ENCODE peak calls at places on chromosomes 6 and 20, in nine cellular contexts. C is HepG2, S is GM23338, J is H1, K is sigmoid colon, H is prostate gland, T is breast epithelium, W is stomach, R is endothelial cell of umbilical vein. D is an unnamed sample.

GRCh38 chr6:47111685-47112084 is 69.6 kb upstream of the ADGRF1 start:
- DNase-seq in C (peak; percentile 93), S (peak; percentile 51), J (no peak), K (no peak), H (no peak), T (no peak), W (no peak), R (peak; percentile 58), D (no peak)

GRCh38 chr20:57335392-57335791 is 5.8 kb downstream of the SPO11 start:
- DNase-seq in C (no peak), S (no peak), J (no peak), K (no peak), H (no peak), T (no peak), W (no peak), R (no peak), D (no peak)

GRCh38 chr6:163764565-163764964 is 350.0 kb downstream of the QKI start:
- DNase-seq in C (no peak), S (no peak), J (no peak), K (no peak), H (no peak), T (no peak), W (no peak), R (no peak), D (no peak)

GRCh38 chr6:55913213-55914195 is 38.1 kb upstream of the BMP5 start:
- DNase-seq in C (no peak), S (peak; percentile 45), J (peak; percentile 1), K (no peak), H (no peak), T (no peak), W (no peak), R (no peak), D (no peak)

GRCh38 chr6:24910850-24911712 is 24.7 kb downstream of the RIPOR2 start:
- DNase-seq in C (no peak), S (peak; percentile 83), J (no peak), K (peak; percentile 81), H (peak; percentile 63), T (no peak), W (peak; percentile 61), R (peak; percentile 23), D (no peak)

GRCh38 chr20:10306440-10307358 is 88.1 kb downstream of the SNAP25 start:
- DNase-seq in C (no peak), S (no peak), J (no peak), K (no peak), H (no peak), T (no peak), W (no peak), R (peak; percentile 68), D (peak; percentile 84)

GRCh38 chr6:62059898-62060297 is 226.1 kb downstream of the KHDRBS2 start:
- DNase-seq in C (no peak), S (no peak), J (no peak), K (no peak), H (no peak), T (no peak), W (no peak), R (no peak), D (no peak)

GRCh38 chr20:64149809-64150560 is 14.3 kb upstream of the MYT1 start:
- DNase-seq in C (no peak), S (no peak), J (no peak), K (peak; percentile 17), H (no peak), T (no peak), W (no peak), R (no peak), D (no peak)

GRCh38 chr20:47276251-47276650 is 80.2 kb downstream of the ZMYND8 start:
- DNase-seq in C (no peak), S (no peak), J (no peak), K (peak; percentile 64), H (no peak), T (no peak), W (no peak), R (no peak), D (no peak)

GRCh38 chr20:47273591-47274235 is 82.8 kb downstream of the ZMYND8 start:
- DNase-seq in C (no peak), S (no peak), J (no peak), K (no peak), H (no peak), T (no peak), W (no peak), R (no peak), D (no peak)

GRCh38 chr20:47274449-47275108 is 81.9 kb downstream of the ZMYND8 start:
- DNase-seq in C (peak; percentile 71), S (no peak), J (no peak), K (peak; percentile 14), H (no peak), T (no peak), W (no peak), R (peak; percentile 96), D (no peak)

GRCh38 chr20:47276856-47277541 is 79.5 kb downstream of the ZMYND8 start:
- DNase-seq in C (no peak), S (no peak), J (no peak), K (peak; percentile 76), H (no peak), T (peak; percentile 76), W (peak; percentile 39), R (peak; percentile 43), D (no peak)

GRCh38 chr20:47275548-47275947 is 81.0 kb downstream of the ZMYND8 start:
- DNase-seq in C (no peak), S (no peak), J (no peak), K (peak; percentile 11), H (no peak), T (no peak), W (no peak), R (no peak), D (no peak)
- H3K36me3 ChIP-seq in C (peaks cover 45% of the 10 kb centered on the region), S (peaks cover 29% of the 10 kb centered on the region), J (peaks cover 46% of the 10 kb centered on the region), K (no peaks in the 10 kb centered on the region), H (no peaks in the 10 kb centered on the region), T (no peaks in the 10 kb centered on the region), W (peaks cover 77% of the 10 kb centered on the region), R (peaks cover 14% of the 10 kb centered on the region), D (peaks cover 19% of the 10 kb centered on the region)

DNA sequence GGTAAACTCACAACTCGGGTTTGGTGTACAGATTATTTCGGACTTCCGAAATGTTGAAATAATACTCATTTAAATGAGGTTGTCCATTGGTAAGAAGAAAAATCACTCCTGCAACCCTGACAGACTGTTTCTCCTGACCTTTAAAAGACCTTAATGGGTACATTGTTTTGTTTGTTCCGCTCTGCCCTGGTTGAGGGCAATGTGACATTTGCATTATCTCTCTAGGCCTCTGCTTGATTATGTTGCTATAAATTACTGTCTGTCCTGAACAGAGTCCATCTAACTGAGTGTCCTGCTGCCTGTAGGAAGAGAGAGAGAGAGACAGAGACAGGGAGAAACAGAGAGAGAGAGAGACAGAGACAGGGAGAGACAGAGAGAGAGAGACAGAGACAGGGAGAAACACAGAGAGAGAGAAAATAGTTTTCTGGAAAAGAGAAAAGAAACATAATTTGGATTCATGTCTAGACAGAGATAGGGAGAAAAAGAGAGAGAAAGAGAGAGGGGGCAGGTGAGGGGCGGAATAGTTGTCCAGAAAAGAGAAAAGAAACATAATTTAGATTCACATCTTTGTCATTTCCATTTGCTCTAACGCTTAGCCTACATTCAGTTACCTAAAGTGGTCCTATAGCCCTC is 83.2 kb downstream of the SHLD1 start:
- DNase-seq in C (no peak), S (no peak), J (no peak), K (no peak), H (no peak), T (no peak), W (no peak), R (no peak), D (no peak)
- TF ChIP-seq POLR2AphosphoS5 in C (no peak), S (no peak), J (no peak), K (no peak), H (no peak), T (no peak), W (no peak), R (no peak), D (no peak)

GRCh38 chr6:42038163-42038562 is 12.2 kb upstream of the TAF8 start:
- DNase-seq in C (no peak), S (no peak), J (no peak), K (no peak), H (no peak), T (no peak), W (peak; percentile 2), R (no peak), D (no peak)

GRCh38 chr6:42041131-42042055 is 8.9 kb upstream of the TAF8 start:
- DNase-seq in C (no peak), S (no peak), J (no peak), K (peak; percentile 35), H (no peak), T (no peak), W (no peak), R (no peak), D (no peak)

GRCh38 chr6:42042108-42042507 is 8.2 kb upstream of the TAF8 start:
- DNase-seq in C (no peak), S (no peak), J (no peak), K (no peak), H (no peak), T (no peak), W (no peak), R (no peak), D (no peak)

GRCh38 chr6:42043787-42044475 is 6.4 kb upstream of the TAF8 start:
- DNase-seq in C (peak; percentile 88), S (peak; percentile 94), J (peak; percentile 66), K (peak; percentile 92), H (peak; percentile 81), T (peak; percentile 89), W (peak; percentile 85), R (peak; percentile 82), D (peak; percentile 64)

DNA sequence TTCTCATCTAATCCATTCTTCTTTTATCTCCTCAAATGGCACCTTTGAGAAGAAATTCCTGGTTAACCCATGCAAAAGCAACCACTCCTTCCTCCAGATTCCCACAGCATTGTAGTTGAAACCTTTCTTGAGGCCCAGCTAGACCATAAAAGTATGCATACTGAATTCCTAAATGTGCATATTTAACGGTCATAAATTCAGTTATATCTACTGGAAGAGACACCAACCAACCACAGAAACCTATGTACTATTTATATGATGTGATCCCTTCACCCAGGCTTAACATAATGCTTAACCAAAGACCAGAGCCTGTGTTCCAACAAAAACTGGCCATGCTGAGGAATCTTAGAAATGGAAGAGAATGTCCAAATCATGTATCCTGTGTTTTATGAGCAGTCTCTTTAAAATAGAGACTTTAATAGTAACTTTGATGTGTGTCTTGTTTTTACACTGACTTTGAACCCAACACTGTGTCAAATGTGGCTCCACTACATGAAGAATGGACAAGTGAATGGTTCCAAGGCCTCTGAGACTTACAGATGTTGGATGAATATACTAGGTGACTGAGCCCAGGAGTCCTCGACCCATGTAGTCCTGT is 11.4 kb upstream of the TAF8 start:
- DNase-seq in C (no peak), S (no peak), J (no peak), K (no peak), H (no peak), T (no peak), W (no peak), R (no peak), D (peak; percentile 24)
- H3K4me3 ChIP-seq in C (no peak overlapping the region), S (no peak overlapping the region), J (no peak overlapping the region), K (no peak overlapping the region), H (no peak overlapping the region), T (no peak overlapping the region), W (no peak overlapping the region), R (no peak overlapping the region), D (peak overlapping the region; percentile 17)

GRCh38 chr6:42690872-42691271 is 31.5 kb downstream of the PRPH2 start:
- DNase-seq in C (no peak), S (no peak), J (no peak), K (no peak), H (no peak), T (no peak), W (no peak), R (no peak), D (no peak)

GRCh38 chr6:42694586-42694985 is 27.8 kb downstream of the PRPH2 start:
- DNase-seq in C (no peak), S (no peak), J (no peak), K (no peak), H (no peak), T (no peak), W (no peak), R (no peak), D (no peak)

GRCh38 chr6:42693725-42694323 is 28.6 kb downstream of the PRPH2 start:
- DNase-seq in C (no peak), S (no peak), J (no peak), K (no peak), H (no peak), T (no peak), W (no peak), R (no peak), D (no peak)

GRCh38 chr6:42690151-42690702 is 32.2 kb downstream of the PRPH2 start:
- DNase-seq in C (no peak), S (no peak), J (no peak), K (no peak), H (no peak), T (no peak), W (no peak), R (no peak), D (no peak)

DNA sequence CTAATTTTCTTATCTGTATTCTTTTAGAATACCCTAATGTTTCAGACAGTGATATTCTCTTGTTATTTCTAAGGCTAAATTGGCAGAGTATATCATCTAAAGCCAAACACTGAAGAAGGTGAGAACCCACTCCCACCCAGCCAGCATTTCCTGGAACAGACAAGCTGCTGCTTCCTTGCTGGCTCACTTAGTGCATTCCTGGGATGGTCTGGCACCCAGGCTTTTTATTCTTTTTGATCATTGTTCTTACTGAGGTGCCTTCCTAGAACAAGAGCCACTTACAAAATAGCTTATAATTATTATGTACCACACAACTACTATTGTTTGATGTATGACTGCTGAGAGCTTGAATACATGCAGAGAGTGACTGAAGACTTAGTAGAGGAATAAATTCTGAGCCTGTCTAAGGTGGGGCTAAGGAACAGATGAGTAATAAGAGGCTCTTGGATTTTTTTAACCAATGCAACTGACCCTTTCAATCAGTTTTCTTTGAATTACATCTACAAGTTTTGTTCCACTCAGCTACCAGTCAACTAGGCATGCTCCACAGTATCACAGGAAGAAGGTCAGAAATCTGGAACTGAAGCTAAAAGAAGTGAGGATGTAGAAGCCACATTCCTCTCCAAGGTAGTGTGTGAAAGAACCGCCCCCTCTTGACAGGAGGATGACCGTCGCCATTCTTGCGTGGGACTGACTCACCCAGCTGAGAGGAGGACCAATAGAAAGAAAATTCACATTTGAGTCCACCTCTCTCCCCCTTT is 30.1 kb downstream of the PRPH2 start:
- DNase-seq in C (no peak), S (no peak), J (no peak), K (no peak), H (peak; percentile 61), T (no peak), W (no peak), R (peak; percentile 60), D (no peak)
- H3K36me3 ChIP-seq in C (peaks cover 21% of the 10 kb centered on the region), S (peaks cover 36% of the 10 kb centered on the region), J (peaks cover 23% of the 10 kb centered on the region), K (peaks cover 16% of the 10 kb centered on the region), H (peaks cover 2% of the 10 kb centered on the region), T (peaks cover 7% of the 10 kb centered on the region), W (peaks cover 71% of the 10 kb centered on the region), R (peaks cover 5% of the 10 kb centered on the region), D (peaks cover 36% of the 10 kb centered on the region)